ENCODE peak calls at places on chromosomes 6 and 20, in four cellular contexts. M, O, I and Z are unnamed samples.

GRCh38 chr6:169291639-169292339 is 38.1 kb upstream of the THBS2 start:
- DNase-seq in M (no peak), O (no peak), I (no peak), Z (no peak)

GRCh38 chr20:50098259-50098658 is 14.7 kb downstream of the UBE2V1 start:
- DNase-seq in M (no peak), O (no peak), I (no peak), Z (no peak)

GRCh38 chr6:136127856-136128255 is 122.3 kb downstream of the MTFR2 start:
- DNase-seq in M (no peak), O (no peak), I (no peak), Z (no peak)

GRCh38 chr6:167474171-167474570 is 149.3 kb downstream of the TTLL2 start:
- DNase-seq in M (no peak), O (no peak), I (no peak), Z (no peak)

GRCh38 chr6:118377711-118378414 is 170.2 kb upstream of the PLN start:
- DNase-seq in M (no peak), O (no peak), I (no peak), Z (no peak)

GRCh38 chr6:86456786-86457185 is 480.5 kb upstream of the HTR1E start:
- DNase-seq in M (no peak), O (no peak), I (no peak), Z (no peak)

GRCh38 chr6:131015630-131016263 is 47.3 kb downstream of the EPB41L2 start:
- DNase-seq in M (no peak), O (peak; percentile 59), I (no peak), Z (no peak)

GRCh38 chr20:45727044-45727443 is 4.9 kb downstream of the SPINT4 start:
- DNase-seq in M (no peak), O (no peak), I (no peak), Z (no peak)

GRCh38 chr20:47337413-47337812 is 19.1 kb downstream of the ZMYND8 start:
- DNase-seq in M (no peak), O (no peak), I (no peak), Z (no peak)

GRCh38 chr6:139659196-139659595 is 284.7 kb upstream of the CITED2 start:
- DNase-seq in M (no peak), O (no peak), I (no peak), Z (no peak)

GRCh38 chr6:46793138-46793537 is at the start of gene MEP1A:
- DNase-seq in M (no peak), O (no peak), I (no peak), Z (no peak)

GRCh38 chr20:31472395-31473330 is 2.3 kb downstream of the DEFB124 start:
- DNase-seq in M (no peak), O (no peak), I (no peak), Z (no peak)

GRCh38 chr6:14467591-14467990 is 350.0 kb downstream of the CD83 start:
- DNase-seq in M (no peak), O (peak; percentile 80), I (no peak), Z (no peak)

GRCh38 chr6:110334425-110335158 is 23.6 kb downstream of the METTL24 start:
- DNase-seq in M (no peak), O (no peak), I (no peak), Z (no peak)

GRCh38 chr6:49890988-49891387 is 24.7 kb upstream of the CRISP1 start:
- DNase-seq in M (no peak), O (no peak), I (no peak), Z (no peak)

GRCh38 chr6:32070814-32071466 is 32.7 kb downstream of the CYP21A2 start:
- DNase-seq in M (peak; percentile 66), O (no peak), I (no peak), Z (no peak)

GRCh38 chr6:168865522-168865921 is 388.1 kb downstream of the THBS2 start:
- DNase-seq in M (no peak), O (no peak), I (no peak), Z (no peak)

GRCh38 chr6:166592818-166593217 is 6.3 kb upstream of the RAMACL start:
- DNase-seq in M (no peak), O (peak; percentile 84), I (no peak), Z (no peak)

GRCh38 chr6:3039384-3039783 is 28.9 kb upstream of the RIPK1 start:
- DNase-seq in M (no peak), O (no peak), I (no peak), Z (no peak)

DNA sequence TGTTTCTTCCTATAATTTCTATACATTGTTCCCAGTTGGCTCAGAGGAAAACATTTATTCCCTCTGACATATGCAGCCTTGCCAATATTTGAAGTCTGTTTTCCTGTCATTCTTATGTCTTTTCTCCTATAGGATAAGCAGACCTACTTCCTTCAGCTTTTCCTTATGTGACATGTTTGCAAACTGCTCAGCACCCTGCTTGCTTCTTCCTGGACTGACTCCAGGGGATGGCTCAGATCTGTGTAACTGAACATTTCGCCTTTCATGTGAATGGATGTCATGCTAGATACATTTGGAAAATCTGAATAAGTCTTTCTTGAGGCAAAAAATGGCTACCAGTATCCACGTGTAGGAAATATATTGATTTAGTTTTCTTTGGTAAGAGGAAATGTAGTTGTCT is 113.2 kb downstream of the CARMIL1 start:
- DNase-seq in M (no peak), O (no peak), I (no peak), Z (no peak)
- H3K4me1 ChIP-seq in M (no peaks in the 10 kb centered on the region), O (no peaks in the 10 kb centered on the region), I (peaks cover 50% of the 10 kb centered on the region), Z (no peaks in the 10 kb centered on the region)

DNA sequence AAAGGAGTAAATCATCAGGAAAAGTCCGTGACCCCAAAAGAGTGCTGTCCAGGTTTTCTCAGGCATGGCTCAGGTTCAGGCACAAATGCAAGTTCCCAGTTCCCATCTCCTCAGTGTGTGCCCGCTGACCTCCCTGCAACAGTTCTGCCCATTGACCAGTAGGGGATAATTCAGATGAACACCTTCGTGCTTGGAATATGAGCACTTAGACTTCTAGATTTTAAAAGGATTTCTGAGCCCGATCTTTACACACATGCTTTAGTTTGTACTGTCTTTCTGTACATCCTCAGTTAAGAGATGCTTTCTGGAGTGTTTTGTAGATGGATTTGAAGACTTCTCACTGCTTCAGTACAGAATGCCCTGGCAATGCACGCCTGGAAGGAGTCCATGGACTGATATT is 239.7 kb upstream of the PLCB4 start:
- DNase-seq in M (no peak), O (no peak), I (no peak), Z (no peak)
- H3K4me1 ChIP-seq in M (no peaks in the 10 kb centered on the region), O (no peaks in the 10 kb centered on the region), I (no peaks in the 10 kb centered on the region), Z (no peaks in the 10 kb centered on the region)

GRCh38 chr6:30616811-30617564 is at the start of gene PPP1R10:
- DNase-seq in M (peak; percentile 97), O (peak; percentile 100), I (peak; percentile 97), Z (peak; percentile 99)

GRCh38 chr6:30614843-30615218 is 2.2 kb downstream of the PPP1R10 start:
- DNase-seq in M (peak; percentile 67), O (peak; percentile 98), I (peak; percentile 83), Z (peak; percentile 95)

GRCh38 chr6:30614044-30614842 is 2.8 kb downstream of the PPP1R10 start:
- DNase-seq in M (no peak), O (no peak), I (no peak), Z (no peak)

GRCh38 chr6:30615958-30616810 is 859 bp downstream of the PPP1R10 start:
- DNase-seq in M (no peak), O (no peak), I (no peak), Z (peak; percentile 43)

DNA sequence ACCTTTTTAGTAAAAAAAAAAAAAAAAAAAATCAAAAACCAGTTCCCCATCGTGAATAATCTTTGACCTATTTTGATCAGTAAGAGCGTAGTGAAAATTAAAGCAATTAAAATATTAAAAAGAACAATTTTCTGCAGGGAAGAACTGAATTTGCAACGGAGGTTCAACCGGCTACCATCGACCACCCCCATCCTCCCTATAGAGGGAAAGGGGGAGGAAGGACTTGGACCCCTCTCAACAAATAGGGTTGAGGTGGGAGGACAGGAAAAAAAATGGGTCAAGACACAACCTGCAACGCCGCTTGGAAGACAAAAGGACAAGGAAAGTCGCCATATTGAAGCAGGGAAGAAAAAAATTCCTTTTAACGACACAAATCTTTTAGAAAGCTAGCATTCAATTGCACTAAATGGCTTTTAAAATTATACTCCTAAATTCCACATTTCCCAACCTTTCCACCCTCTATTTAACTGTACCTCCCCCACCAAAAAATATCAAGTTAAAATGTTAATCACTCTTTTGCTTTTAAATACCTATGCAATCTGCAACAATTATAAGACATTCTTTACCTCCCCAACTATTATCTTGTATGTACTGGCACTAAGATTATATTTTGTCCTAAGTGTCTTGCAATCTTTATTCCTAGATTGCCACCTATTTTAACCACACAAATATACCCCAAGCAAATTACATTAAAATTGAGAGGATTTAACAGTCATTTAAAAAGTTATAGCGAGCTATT is 1.7 kb downstream of the PPP1R10 start:
- DNase-seq in M (no peak), O (peak; percentile 91), I (no peak), Z (no peak)
- H3K4me1 ChIP-seq in M (no peaks in the 10 kb centered on the region), O (peaks cover 8% of the 10 kb centered on the region), I (peaks cover 53% of the 10 kb centered on the region), Z (no peaks in the 10 kb centered on the region)

GRCh38 chr20:62996596-62996982 is 10.2 kb downstream of the BHLHE23 start:
- DNase-seq in M (no peak), O (no peak), I (no peak), Z (no peak)
- H3K4me1 ChIP-seq in M (no peaks in the 10 kb centered on the region), O (no peaks in the 10 kb centered on the region), I (no peaks in the 10 kb centered on the region), Z (no peaks in the 10 kb centered on the region)

DNA sequence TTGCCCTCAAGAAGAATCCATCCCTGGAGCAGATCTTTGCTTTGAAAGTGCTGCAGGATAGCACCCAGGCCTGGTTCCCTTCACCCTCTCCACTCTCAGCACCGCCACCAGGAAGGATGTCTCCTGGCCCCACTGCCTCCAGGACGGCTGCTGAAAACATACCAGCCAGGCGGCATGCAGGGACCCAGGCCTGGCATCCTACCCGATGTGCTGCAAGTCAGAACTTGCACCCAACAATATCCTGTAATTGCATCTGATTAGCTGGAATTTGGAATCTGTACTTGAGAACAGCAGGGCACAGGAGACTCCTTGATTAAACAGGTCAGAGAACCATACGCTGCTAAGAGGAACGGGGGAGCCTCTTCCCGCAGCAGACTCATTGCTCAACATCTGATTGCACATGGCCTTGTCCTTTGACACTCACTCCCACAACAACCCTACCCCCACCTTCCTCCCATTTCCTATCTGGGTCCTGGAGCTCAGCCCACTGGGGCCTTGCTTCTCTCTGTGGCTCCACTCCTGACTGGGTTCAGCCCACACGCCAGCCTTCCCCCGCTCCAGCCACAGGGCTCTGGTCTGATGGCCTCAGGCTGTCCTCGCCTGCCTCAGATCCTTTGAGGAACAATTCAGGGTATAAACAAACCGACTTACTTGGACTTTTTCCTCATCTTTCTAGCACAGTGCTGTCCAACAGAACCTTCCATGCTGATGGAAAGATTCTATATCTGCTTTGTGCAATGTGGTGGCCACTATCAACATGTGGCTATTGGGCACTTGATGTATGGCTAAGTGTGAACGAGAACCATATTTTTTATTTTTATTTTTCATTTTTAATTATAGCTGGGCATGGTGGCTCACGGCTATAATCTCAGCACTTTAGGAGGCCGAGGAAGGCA is 78.0 kb downstream of the FGD2 start:
- DNase-seq in M (peak; percentile 44), O (peak; percentile 69), I (no peak), Z (peak; percentile 58)
- H3K4me1 ChIP-seq in M (no peaks in the 10 kb centered on the region), O (peaks cover 6% of the 10 kb centered on the region), I (no peaks in the 10 kb centered on the region), Z (no peaks in the 10 kb centered on the region)

GRCh38 chr6:6393069-6393529 is 72.6 kb upstream of the F13A1 start:
- DNase-seq in M (no peak), O (no peak), I (no peak), Z (no peak)
- H3K4me1 ChIP-seq in M (no peaks in the 10 kb centered on the region), O (no peaks in the 10 kb centered on the region), I (peaks cover 12% of the 10 kb centered on the region), Z (no peaks in the 10 kb centered on the region)

GRCh38 chr20:61567204-61567603 is 315.1 kb downstream of the CDH4 start:
- DNase-seq in M (no peak), O (no peak), I (no peak), Z (no peak)

GRCh38 chr20:61569836-61570235 is 317.8 kb downstream of the CDH4 start:
- DNase-seq in M (no peak), O (no peak), I (no peak), Z (no peak)

GRCh38 chr20:61564628-61565027 is 312.6 kb downstream of the CDH4 start:
- DNase-seq in M (no peak), O (no peak), I (no peak), Z (no peak)

GRCh38 chr20:61565791-61566190 is 313.7 kb downstream of the CDH4 start:
- DNase-seq in M (no peak), O (no peak), I (no peak), Z (no peak)

GRCh38 chr20:61566691-61567090 is 314.6 kb downstream of the CDH4 start:
- DNase-seq in M (no peak), O (no peak), I (no peak), Z (no peak)
- H3K4me1 ChIP-seq in M (no peaks in the 10 kb centered on the region), O (no peaks in the 10 kb centered on the region), I (no peaks in the 10 kb centered on the region), Z (no peaks in the 10 kb centered on the region)